ENCODE peak calls at places on chromosomes 13 and 19, in four cellular contexts. K is K562, M is A549, W is HepG2. S is an unnamed sample.

GRCh38 chr19:45913874-45914830 is at the start of gene NANOS2:
- DNase-seq in W (peak; percentile 50), M (peak; percentile 64), K (peak; percentile 82), S (peak; percentile 54)

GRCh38 chr19:35458821-35459391 is 10.8 kb downstream of the FFAR2 start:
- DNase-seq in W (peak; percentile 92), M (peak; percentile 52), K (no peak), S (no peak)

GRCh38 chr13:43764349-43764748 is 22.4 kb downstream of the ENOX1 start:
- DNase-seq in W (no peak), M (no peak), K (no peak), S (no peak)

GRCh38 chr13:114004416-114005205 is 30.7 kb upstream of the C13orf46 start:
- DNase-seq in M (no peak), W (peak; percentile 12), K (peak; percentile 71), S (no peak)

GRCh38 chr19:47863514-47863936 is 4.5 kb downstream of the TPRX2 start:
- DNase-seq in K (peak; percentile 93), M (peak; percentile 82), W (peak; percentile 61), S (peak; percentile 100)

GRCh38 chr13:60448907-60449510 is 52.0 kb downstream of the TDRD3 start:
- DNase-seq in K (peak; percentile 34), W (peak; percentile 31), M (peak; percentile 42), S (no peak)

GRCh38 chr13:41985788-41986508 is 25.0 kb upstream of the VWA8 start:
- DNase-seq in K (no peak), M (peak; percentile 35), W (no peak), S (no peak)

GRCh38 chr13:77222909-77223308 is 104.0 kb downstream of the MYCBP2 start:
- DNase-seq in M (no peak), K (no peak), W (no peak), S (no peak)

GRCh38 chr19:17357078-17357666 is 19.8 kb downstream of the GTPBP3 start:
- DNase-seq in W (no peak), M (no peak), K (no peak), S (no peak)

GRCh38 chr13:33251131-33251629 is 34.4 kb downstream of the STARD13 start:
- DNase-seq in W (no peak), M (no peak), K (no peak), S (no peak)

GRCh38 chr19:47419037-47419783 is at the start of gene MEIS3:
- DNase-seq in W (no peak), K (peak; percentile 61), M (peak; percentile 55), S (no peak)

GRCh38 chr19:13072206-13072898 is 30.3 kb downstream of the LYL1 start:
- DNase-seq in K (no peak), M (no peak), W (no peak), S (no peak)

GRCh38 chr13:50130686-50131051 is 115.4 kb downstream of the KCNRG start:
- DNase-seq in M (peak; percentile 28), K (no peak), W (no peak), S (peak; percentile 67)

GRCh38 chr13:50129923-50130685 is 114.9 kb downstream of the KCNRG start:
- DNase-seq in W (no peak), K (no peak), M (peak; percentile 22), S (peak; percentile 77)

GRCh38 chr13:50127726-50128291 is 112.6 kb downstream of the KCNRG start:
- DNase-seq in M (no peak), W (no peak), K (no peak), S (peak; percentile 68)

GRCh38 chr13:50128406-50129048 is 113.3 kb downstream of the KCNRG start:
- DNase-seq in W (no peak), K (no peak), M (no peak), S (no peak)

DNA sequence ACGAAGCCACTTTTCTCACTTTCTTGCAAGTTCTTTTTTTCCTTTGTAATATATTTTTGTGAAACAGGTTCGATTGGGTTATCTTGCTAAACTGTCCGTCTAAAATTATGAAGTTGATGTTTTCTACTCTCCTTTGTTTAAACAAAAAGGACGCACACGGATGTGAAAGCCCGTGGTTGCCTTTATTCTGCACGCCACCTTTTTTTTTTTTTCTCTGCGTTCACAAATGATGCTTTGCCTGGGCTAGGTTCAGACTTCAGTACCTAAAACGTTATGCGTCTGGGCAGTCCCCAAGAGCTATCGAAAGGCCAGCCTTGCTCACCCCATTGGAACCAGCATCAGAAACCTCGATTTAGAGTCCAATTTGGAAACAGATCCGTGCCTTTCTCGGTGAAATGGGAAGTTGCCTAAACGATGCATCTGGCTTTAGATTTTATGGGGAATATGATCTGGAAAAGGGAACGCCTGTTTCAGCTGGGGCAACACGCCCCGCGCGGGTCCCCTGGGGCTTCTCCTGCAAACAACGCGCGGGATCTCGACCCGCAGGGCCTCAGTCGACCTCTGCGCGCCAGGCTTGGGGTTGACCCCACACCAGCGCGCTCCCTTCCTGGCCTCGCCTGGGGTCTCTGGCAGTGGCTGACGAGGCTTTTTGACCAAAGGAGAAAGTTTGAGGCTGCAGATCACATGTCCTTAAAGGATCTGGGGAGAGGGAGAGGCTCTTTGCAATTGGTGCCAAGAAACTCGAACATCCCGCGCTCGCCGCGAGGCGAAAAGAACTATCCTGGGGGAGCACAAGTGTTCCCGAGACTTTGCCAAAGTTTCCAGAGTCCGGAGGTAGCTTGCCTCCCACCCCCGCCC is 114.0 kb downstream of the KCNRG start:
- DNase-seq in K (no peak), W (no peak), M (no peak), S (no peak)
- TF ChIP-seq RNF2 in K (no peak), W (no peak), M (no peak), S (peak; percentile 91)

GRCh38 chr13:26658491-26658890 is 101.0 kb downstream of the WASF3 start:
- DNase-seq in W (no peak), K (no peak), M (no peak), S (no peak)
- TF ChIP-seq EP300 in W (no peak), K (no peak), M (no peak), S (no peak)

GRCh38 chr13:75656590-75656989 is 20.5 kb downstream of the LMO7 start:
- DNase-seq in K (no peak), M (no peak), W (no peak), S (no peak)

GRCh38 chr13:75661443-75661842 is 25.3 kb downstream of the LMO7 start:
- DNase-seq in W (no peak), M (no peak), K (no peak), S (no peak)

GRCh38 chr13:75660694-75661093 is 24.6 kb downstream of the LMO7 start:
- DNase-seq in M (no peak), W (no peak), K (no peak), S (no peak)
- TF ChIP-seq RNF2 in M (no peak), W (no peak), K (no peak), S (no peak)

GRCh38 chr13:108218044-108218974 is at the start of gene ABHD13:
- DNase-seq in W (peak; percentile 89), K (peak; percentile 88), M (peak; percentile 93), S (peak; percentile 79)
- TF ChIP-seq EP300 in W (no peak), K (no peak), M (no peak), S (no peak)

GRCh38 chr19:14480695-14481069 is 5.5 kb upstream of the PTGER1 start:
- DNase-seq in K (no peak), M (no peak), W (no peak), S (no peak)
- TF ChIP-seq RNF2 in K (no peak), M (no peak), W (no peak), S (no peak)

S was measured in H1.